ENCODE peak calls at places on chromosomes 3 and 15, in seven cellular contexts. W is H4; Y is NCI-H1105; P is dorsolateral prefrontal cortex; B is ovary; F is NCI-H2107; E is activated CD4-positive, alpha-beta T cell treated with anti-CD3 and anti-CD28 coated beads for 1 hour. T is an unnamed sample.
A peak's percentile ranks its signal among the peaks of the same experiment; 100 is the strongest.

GRCh38 chr3:2354702-2355101 is 256.0 kb downstream of the CNTN4 start:
- DNase-seq in Y (no peak), E (no peak), F (no peak), P (no peak), B (no peak), W (peak; percentile 93), T (no peak)

GRCh38 chr15:82858932-82859331 is 49.5 kb downstream of the WHAMM start:
- DNase-seq in B (no peak), P (no peak), F (no peak), W (no peak), E (no peak), Y (no peak), T (no peak)

GRCh38 chr3:5002174-5002870 is 23.1 kb downstream of the BHLHE40 start:
- DNase-seq in B (no peak), P (no peak), E (no peak), Y (no peak), W (no peak), F (no peak), T (no peak)

GRCh38 chr15:75843618-75844610 is 667 bp downstream of the UBE2Q2 start:
- DNase-seq in E (peak; percentile 29), P (peak; percentile 39), Y (peak; percentile 24), W (no peak), F (no peak), B (peak; percentile 83), T (peak; percentile 51)

GRCh38 chr3:46729038-46729437 is 11.4 kb upstream of the PRSS50 start:
- DNase-seq in F (no peak), E (no peak), Y (no peak), W (no peak), B (no peak), P (no peak), T (no peak)

GRCh38 chr15:55221090-55222011 is 24.6 kb upstream of the RSL24D1 start:
- DNase-seq in E (no peak), F (no peak), Y (no peak), B (no peak), W (peak; percentile 92), P (no peak), T (peak; percentile 9)

GRCh38 chr3:41237907-41238306 is 38.6 kb downstream of the CTNNB1 start:
- DNase-seq in W (no peak), F (no peak), P (no peak), E (no peak), B (no peak), Y (no peak), T (no peak)

GRCh38 chr3:17753271-17753992 is 11.0 kb upstream of the TBC1D5 start:
- DNase-seq in B (no peak), Y (no peak), P (no peak), W (no peak), E (no peak), F (no peak), T (no peak)

GRCh38 chr3:54866221-54866620 is 61.6 kb downstream of the LRTM1 start:
- DNase-seq in W (no peak), E (no peak), B (no peak), F (no peak), P (no peak), Y (no peak), T (no peak)

GRCh38 chr3:78645628-78646310 is 1122.0 kb downstream of the ROBO1 start:
- DNase-seq in W (peak; percentile 48), E (no peak), F (peak; percentile 65), B (no peak), P (peak; percentile 11), Y (peak; percentile 45), T (peak; percentile 64)

GRCh38 chr3:42961633-42962032 is 17.5 kb upstream of the GASK1A start:
- DNase-seq in P (peak; percentile 65), Y (peak; percentile 14), W (peak; percentile 25), B (peak; percentile 47), F (peak; percentile 20), E (no peak), T (peak; percentile 61)

GRCh38 chr15:31326729-31327673 is at the start of gene KLF13:
- DNase-seq in W (peak; percentile 22), B (no peak), F (no peak), Y (peak; percentile 46), E (peak; percentile 70), P (peak; percentile 38), T (peak; percentile 74)

GRCh38 chr3:87771338-87772059 is 287.3 kb downstream of the CGGBP1 start:
- DNase-seq in Y (no peak), F (no peak), E (no peak), W (peak; percentile 7), B (no peak), P (no peak), T (peak; percentile 33)

GRCh38 chr3:62870321-62870720 is 4.9 kb downstream of the CADPS start:
- DNase-seq in F (no peak), E (no peak), P (no peak), B (no peak), Y (no peak), W (no peak), T (no peak)

GRCh38 chr15:40088929-40089755 is 19.5 kb downstream of the BMF start:
- DNase-seq in W (peak; percentile 63), B (no peak), F (no peak), Y (no peak), E (no peak), P (no peak), T (no peak)

GRCh38 chr15:69855601-69856000 is 242.1 kb downstream of the TLE3 start:
- DNase-seq in F (peak; percentile 18), B (no peak), P (no peak), Y (no peak), E (no peak), W (peak; percentile 60), T (no peak)

GRCh38 chr3:29649815-29650547 is 369.1 kb downstream of the RBMS3 start:
- DNase-seq in E (no peak), Y (no peak), F (no peak), W (peak; percentile 15), P (no peak), B (no peak), T (peak; percentile 2)

GRCh38 chr3:194344012-194344411 is 7.1 kb downstream of the CPN2 start:
- DNase-seq in W (peak; percentile 54), E (peak; percentile 51), Y (peak; percentile 65), P (peak; percentile 58), F (no peak), B (peak; percentile 83), T (peak; percentile 60)

GRCh38 chr15:67843571-67844387 is 3.9 kb upstream of the RNU6-1 start:
- DNase-seq in Y (no peak), W (no peak), P (no peak), F (no peak), B (peak; percentile 70), E (no peak), T (no peak)

GRCh38 chr15:90104551-90104950 is 2.3 kb upstream of the IDH2 start:
- DNase-seq in Y (no peak), E (no peak), W (no peak), B (no peak), P (no peak), F (no peak), T (no peak)

GRCh38 chr3:59690886-59691285 is 641.1 kb upstream of the CFAP20DC start:
- DNase-seq in W (no peak), F (no peak), E (no peak), B (no peak), Y (no peak), P (peak; percentile 4), T (no peak)

GRCh38 chr3:122975163-122975923 is 52.2 kb downstream of the SEMA5B start:
- DNase-seq in B (peak; percentile 76), Y (peak; percentile 38), W (peak; percentile 79), F (peak; percentile 31), P (no peak), E (no peak), T (no peak)

GRCh38 chr3:72538070-72538745 is 310.0 kb downstream of the SHQ1 start:
- DNase-seq in E (no peak), W (no peak), P (no peak), B (no peak), F (no peak), Y (peak; percentile 8), T (no peak)

GRCh38 chr3:155390361-155390760 is 96.9 kb upstream of the STRIT1 start:
- DNase-seq in W (no peak), P (no peak), B (no peak), E (no peak), Y (no peak), F (no peak), T (no peak)

GRCh38 chr3:156594229-156594683 is 39.3 kb upstream of the SSR3 start:
- DNase-seq in E (no peak), B (no peak), F (no peak), Y (no peak), P (no peak), W (no peak), T (peak; percentile 60)

GRCh38 chr15:70121656-70122297 is 24.1 kb upstream of the TLE3 start:
- DNase-seq in F (no peak), B (peak; percentile 74), E (no peak), Y (no peak), W (peak; percentile 49), P (no peak), T (no peak)

GRCh38 chr3:14245822-14246221 is 67.2 kb downstream of the LSM3 start:
- DNase-seq in Y (no peak), B (no peak), E (no peak), P (no peak), F (no peak), W (no peak), T (no peak)

GRCh38 chr15:47711654-47712053 is 5.7 kb upstream of the SEMA6D start:
- DNase-seq in B (no peak), F (no peak), E (no peak), Y (no peak), P (no peak), W (peak; percentile 28), T (no peak)

GRCh38 chr15:58393196-58393790 is 38.5 kb upstream of the LIPC start:
- DNase-seq in E (no peak), W (no peak), F (no peak), P (no peak), B (no peak), Y (peak; percentile 4), T (peak; percentile 17)

GRCh38 chr3:120404876-120405275 is 45.9 kb downstream of the FSTL1 start:
- DNase-seq in W (no peak), Y (no peak), F (no peak), E (no peak), B (no peak), P (no peak), T (no peak)

T was measured in small intestine.